ENCODE peak calls at places on chromosomes 13 and 19, in five cellular contexts. J is BJ, Y is A549, W is pancreas, O is cardiac fibroblast. F is an unnamed sample.

GRCh38 chr13:79485451-79485850 is 4.5 kb downstream of the NDFIP2 start:
- DNase-seq in Y (no peak), J (no peak), O (no peak), W (no peak), F (no peak)

GRCh38 chr13:97030705-97031452 is 36.6 kb upstream of the OXGR1 start:
- DNase-seq in O (peak; percentile 84), W (no peak), J (no peak), Y (peak; percentile 69), F (peak; percentile 46)

GRCh38 chr13:109941221-109941620 is 154.8 kb upstream of the IRS2 start:
- DNase-seq in W (no peak), J (no peak), O (no peak), Y (no peak), F (no peak)

GRCh38 chr13:19267746-19268145 is 86.1 kb upstream of the TUBA3C start:
- DNase-seq in J (no peak), O (no peak), W (no peak), Y (no peak), F (no peak)

GRCh38 chr13:109712187-109712601 is 74.2 kb downstream of the IRS2 start:
- DNase-seq in J (no peak), W (no peak), Y (no peak), O (no peak), F (no peak)

GRCh38 chr19:28820289-28820688 is 392.7 kb downstream of the UQCRFS1 start:
- DNase-seq in W (no peak), J (no peak), O (no peak), Y (no peak), F (no peak)

GRCh38 chr13:98480915-98481510 is 95.9 kb downstream of the STK24 start:
- DNase-seq in Y (no peak), O (peak; percentile 26), W (no peak), J (no peak), F (no peak)

GRCh38 chr13:51542358-51542972 is 41.8 kb upstream of the WDFY2 start:
- DNase-seq in O (peak; percentile 35), J (no peak), Y (peak; percentile 33), W (no peak), F (no peak)

GRCh38 chr19:47610902-47611301 is 2.0 kb downstream of the BICRA start:
- DNase-seq in W (no peak), O (no peak), J (no peak), Y (peak; percentile 51), F (no peak)

GRCh38 chr13:27446986-27447583 is 3.3 kb downstream of the MTIF3 start:
- DNase-seq in Y (no peak), J (no peak), W (no peak), O (no peak), F (no peak)
- H3K4me3 ChIP-seq in Y (no peak overlapping the region), J (no peak overlapping the region), W (no peak overlapping the region), O (no peak overlapping the region), F (no peak overlapping the region)

GRCh38 chr19:42283248-42284065 is 14.4 kb downstream of the CIC start:
- DNase-seq in W (peak; percentile 98), J (peak; percentile 60), Y (peak; percentile 97), O (peak; percentile 97), F (peak; percentile 96)
- TF ChIP-seq CTCF in W (no peak), J (no peak), Y (peak; percentile 5), O (no peak), F (no peak)

GRCh38 chr19:45887311-45887710 is 1.4 kb upstream of the IRF2BP1 start:
- DNase-seq in J (no peak), W (no peak), O (no peak), Y (no peak), F (no peak)
- H3K4me3 ChIP-seq in J (peak overlapping the region; percentile 79), W (peak overlapping the region; percentile 83), O (no peak overlapping the region), Y (peak overlapping the region; percentile 87), F (peak overlapping the region; percentile 68)

DNA sequence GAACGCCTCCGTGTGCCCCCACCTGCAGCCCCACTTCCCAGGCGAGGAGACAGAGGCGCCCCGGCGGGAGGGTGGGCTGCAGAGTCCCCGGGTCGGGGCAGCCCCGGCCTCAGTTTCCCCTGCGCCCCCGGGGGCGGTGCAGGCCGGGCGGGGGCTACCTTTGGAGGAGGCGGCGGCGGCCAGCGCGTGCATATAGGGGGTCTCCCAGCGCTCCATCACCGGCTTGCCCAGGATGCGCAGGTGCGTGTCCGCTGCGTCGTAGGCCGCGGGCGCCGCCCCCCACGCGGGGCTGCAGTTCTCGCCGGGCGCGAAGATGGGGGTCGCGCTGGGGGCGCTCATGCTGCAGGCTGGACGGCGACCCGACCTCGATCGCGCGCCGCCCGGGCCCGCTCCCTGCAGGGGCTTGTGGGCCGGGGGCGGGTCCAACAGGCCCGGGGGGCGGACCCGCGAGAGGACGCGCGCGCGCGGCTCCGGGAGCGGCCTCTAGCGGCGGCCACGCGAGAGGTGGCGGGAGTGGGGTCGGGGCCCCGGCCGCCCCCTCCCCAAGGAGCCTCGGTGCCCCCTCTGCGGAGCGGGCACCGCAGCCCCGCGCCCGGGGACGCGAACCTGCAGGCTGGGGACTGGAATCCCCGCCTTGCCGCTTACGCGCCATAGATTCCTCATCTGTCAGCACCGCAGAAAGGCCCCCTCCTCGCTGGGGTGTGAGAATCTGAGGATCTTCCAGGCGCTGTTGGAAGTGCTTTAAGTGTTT is at the start of gene GAMT:
- DNase-seq in O (peak; percentile 41), J (no peak), W (no peak), Y (no peak), F (no peak)
- TF ChIP-seq CTCF in O (no peak), J (peak; percentile 12), W (peak; percentile 43), Y (peak; percentile 60), F (no peak)

DNA sequence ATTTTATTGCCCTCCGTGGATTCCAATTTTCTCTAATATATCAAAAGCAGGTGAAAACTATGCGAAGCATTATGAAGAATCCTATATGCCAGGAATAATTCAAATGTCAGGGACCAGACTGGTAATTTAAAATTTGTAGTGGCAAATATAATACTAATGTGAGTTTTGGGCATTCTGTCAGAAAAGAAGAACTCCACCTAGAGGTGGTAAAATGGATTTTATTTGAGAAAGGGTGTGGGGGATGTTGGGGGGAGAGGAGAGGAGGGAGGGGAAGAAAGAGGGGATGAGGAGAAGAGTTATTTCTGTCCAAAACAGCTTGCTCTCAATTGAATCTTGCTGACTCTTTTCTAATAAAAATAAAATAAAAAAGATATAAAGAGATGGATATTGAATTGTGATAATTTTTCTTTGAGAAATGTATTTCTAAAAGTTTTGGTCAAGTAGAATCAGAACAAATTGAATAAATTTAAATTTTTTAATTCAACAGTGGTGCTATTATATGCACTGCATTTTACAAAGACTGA is 929.3 kb upstream of the SLITRK5 start:
- DNase-seq in O (no peak), Y (no peak), W (no peak), J (no peak), F (no peak)
- H3K4me3 ChIP-seq in O (no peak overlapping the region), Y (no peak overlapping the region), W (no peak overlapping the region), J (no peak overlapping the region), F (no peak overlapping the region)

GRCh38 chr19:7670790-7671189 is 1.9 kb downstream of the RETN start:
- DNase-seq in Y (no peak), J (no peak), O (no peak), W (no peak), F (no peak)
- TF ChIP-seq CTCF in Y (no peak), J (no peak), O (no peak), W (no peak), F (no peak)

GRCh38 chr19:11843741-11844140 is 4.8 kb upstream of the ZNF439 start:
- DNase-seq in Y (no peak), W (no peak), O (no peak), J (no peak), F (no peak)

GRCh38 chr19:11848594-11849263 is at the start of gene ZNF439:
- DNase-seq in O (peak; percentile 75), Y (no peak), J (peak; percentile 33), W (peak; percentile 94), F (peak; percentile 64)

GRCh38 chr19:11853358-11853757 is 4.8 kb downstream of the ZNF439 start:
- DNase-seq in Y (no peak), O (no peak), W (no peak), J (no peak), F (no peak)

GRCh38 chr19:11849264-11849615 is 714 bp downstream of the ZNF439 start:
- DNase-seq in O (peak; percentile 8), Y (no peak), J (no peak), W (no peak), F (no peak)

GRCh38 chr19:11848200-11848593 is 329 bp upstream of the ZNF439 start:
- DNase-seq in Y (no peak), O (no peak), W (no peak), J (no peak), F (no peak)
- H3K4me3 ChIP-seq in Y (no peak overlapping the region), O (peak overlapping the region; percentile 59), W (peak overlapping the region; percentile 55), J (peak overlapping the region; percentile 56), F (no peak overlapping the region)

GRCh38 chr19:45101796-45102195 is 8.8 kb downstream of the PPP1R37 start:
- DNase-seq in J (no peak), W (no peak), O (no peak), Y (no peak), F (no peak)

GRCh38 chr19:45103625-45104319 is 10.8 kb downstream of the PPP1R37 start:
- DNase-seq in Y (no peak), W (no peak), J (no peak), O (no peak), F (no peak)

GRCh38 chr19:45100797-45101196 is 7.8 kb downstream of the PPP1R37 start:
- DNase-seq in Y (no peak), J (no peak), W (no peak), O (no peak), F (no peak)

GRCh38 chr19:45103200-45103624 is 10.2 kb downstream of the PPP1R37 start:
- DNase-seq in J (no peak), Y (no peak), O (peak; percentile 43), W (no peak), F (no peak)

GRCh38 chr19:45102481-45102880 is 9.5 kb downstream of the PPP1R37 start:
- DNase-seq in J (no peak), W (no peak), Y (no peak), O (no peak), F (no peak)
- TF ChIP-seq CTCF in J (no peak), W (no peak), Y (no peak), O (no peak), F (no peak)

DNA sequence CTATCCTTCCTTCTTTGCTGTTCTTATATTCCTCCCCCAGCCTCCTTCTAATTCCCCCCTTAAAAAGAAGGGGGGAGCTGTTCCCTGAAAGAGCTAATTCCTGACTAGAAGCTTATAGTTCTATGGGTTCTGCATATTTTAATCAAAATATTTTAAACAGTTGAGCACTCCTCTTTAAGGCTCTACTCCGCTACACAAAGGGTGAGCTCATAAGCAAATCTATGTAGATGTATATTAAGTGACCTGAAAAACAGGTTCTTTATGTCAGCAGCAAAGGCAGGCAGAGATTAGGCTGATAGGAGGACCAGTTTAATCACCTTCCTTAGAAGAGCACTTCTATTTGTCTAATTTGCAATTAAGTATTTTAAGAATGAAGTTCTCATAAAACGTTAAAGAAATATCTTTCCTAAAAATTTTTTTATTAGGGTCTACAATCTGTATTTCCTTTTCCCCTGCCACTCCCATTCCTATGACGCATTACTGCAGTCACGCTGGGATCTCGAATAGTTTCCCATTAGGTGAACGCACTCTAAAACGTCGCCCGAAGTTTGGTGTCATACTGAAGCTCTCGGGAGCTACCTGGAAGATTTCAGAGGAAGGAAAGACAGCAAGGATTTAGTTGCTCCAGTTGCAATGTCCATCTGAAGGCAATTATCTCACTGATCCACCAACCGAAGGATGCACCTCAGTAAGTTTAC is 5.1 kb downstream of the EFNB2 start:
- DNase-seq in O (no peak), Y (no peak), W (no peak), J (no peak), F (peak; percentile 78)
- H3K4me3 ChIP-seq in O (no peak overlapping the region), Y (no peak overlapping the region), W (no peak overlapping the region), J (no peak overlapping the region), F (peak overlapping the region; percentile 92)

F was measured in epithelial cell of esophagus.